ENCODE peak calls at places on chromosomes 3 and 15, in six cellular contexts. One of them, this sample, is unnamed.

GRCh38 chr3:37163262-37164020 is 10.9 kb downstream of the LRRFIP2 start:
- DNase-seq in GM23338: peak; percentile 47
- DNase-seq in testis: no peak
- DNase-seq in CD8-positive, alpha-beta T cell: no peak
- DNase-seq in psoas muscle: no peak
- DNase-seq in PC-3: no peak
- DNase-seq in this sample: no peak

GRCh38 chr3:198048445-198048844 is 88.4 kb downstream of the LMLN start:
- DNase-seq in GM23338: no peak
- DNase-seq in testis: no peak
- DNase-seq in CD8-positive, alpha-beta T cell: no peak
- DNase-seq in psoas muscle: no peak
- DNase-seq in PC-3: no peak
- DNase-seq in this sample: no peak

GRCh38 chr3:159629329-159630084 is 359.1 kb upstream of the IL12A start:
- DNase-seq in GM23338: no peak
- DNase-seq in testis: no peak
- DNase-seq in CD8-positive, alpha-beta T cell: no peak
- DNase-seq in psoas muscle: no peak
- DNase-seq in PC-3: peak; percentile 54
- DNase-seq in this sample: no peak

GRCh38 chr3:12931273-12931905 is 90.0 kb upstream of the RPL32 start:
- DNase-seq in GM23338: peak; percentile 14
- DNase-seq in testis: no peak
- DNase-seq in CD8-positive, alpha-beta T cell: no peak
- DNase-seq in psoas muscle: peak; percentile 41
- DNase-seq in PC-3: no peak
- DNase-seq in this sample: no peak

GRCh38 chr3:128076783-128077624 is 24.8 kb downstream of the SEC61A1 start:
- DNase-seq in GM23338: peak; percentile 28
- DNase-seq in testis: no peak
- DNase-seq in CD8-positive, alpha-beta T cell: no peak
- DNase-seq in psoas muscle: peak; percentile 44
- DNase-seq in PC-3: no peak
- DNase-seq in this sample: no peak

GRCh38 chr3:31704651-31705179 is 172.0 kb downstream of the STT3B start:
- DNase-seq in GM23338: no peak
- DNase-seq in testis: peak; percentile 41
- DNase-seq in CD8-positive, alpha-beta T cell: no peak
- DNase-seq in psoas muscle: peak; percentile 50
- DNase-seq in PC-3: peak; percentile 85
- DNase-seq in this sample: no peak

GRCh38 chr15:50880651-50881114 is 27.8 kb upstream of the AP4E1 start:
- DNase-seq in GM23338: no peak
- DNase-seq in testis: no peak
- DNase-seq in CD8-positive, alpha-beta T cell: no peak
- DNase-seq in psoas muscle: no peak
- DNase-seq in PC-3: peak; percentile 15
- DNase-seq in this sample: no peak

GRCh38 chr3:186283651-186284445 is 78.2 kb downstream of the DGKG start:
- DNase-seq in GM23338: no peak
- DNase-seq in testis: no peak
- DNase-seq in CD8-positive, alpha-beta T cell: no peak
- DNase-seq in psoas muscle: no peak
- DNase-seq in PC-3: peak; percentile 80
- DNase-seq in this sample: no peak

GRCh38 chr3:113086506-113087461 is 96.0 kb downstream of the GTPBP8 start:
- DNase-seq in GM23338: peak; percentile 48
- DNase-seq in testis: no peak
- DNase-seq in CD8-positive, alpha-beta T cell: no peak
- DNase-seq in psoas muscle: no peak
- DNase-seq in PC-3: peak; percentile 41
- DNase-seq in this sample: no peak

GRCh38 chr15:70569139-70569717 is 194.1 kb downstream of the UACA start:
- DNase-seq in GM23338: peak; percentile 53
- DNase-seq in testis: no peak
- DNase-seq in CD8-positive, alpha-beta T cell: no peak
- DNase-seq in psoas muscle: no peak
- DNase-seq in PC-3: peak; percentile 54
- DNase-seq in this sample: peak; percentile 38

GRCh38 chr3:193148678-193149473 is 92.1 kb upstream of the PLAAT1 start:
- DNase-seq in GM23338: no peak
- DNase-seq in testis: no peak
- DNase-seq in CD8-positive, alpha-beta T cell: no peak
- DNase-seq in psoas muscle: no peak
- DNase-seq in PC-3: no peak
- DNase-seq in this sample: no peak

GRCh38 chr3:144003051-144003450 is 31.4 kb downstream of the DIPK2A start:
- DNase-seq in GM23338: no peak
- DNase-seq in testis: no peak
- DNase-seq in CD8-positive, alpha-beta T cell: no peak
- DNase-seq in psoas muscle: no peak
- DNase-seq in PC-3: no peak
- DNase-seq in this sample: no peak

GRCh38 chr3:95217661-95218060 is 1154.8 kb downstream of the NSUN3 start:
- DNase-seq in GM23338: no peak
- DNase-seq in testis: no peak
- DNase-seq in CD8-positive, alpha-beta T cell: no peak
- DNase-seq in psoas muscle: no peak
- DNase-seq in PC-3: no peak
- DNase-seq in this sample: no peak

GRCh38 chr3:117660941-117661635 is 951.5 kb downstream of the TUSC7 start:
- DNase-seq in GM23338: peak; percentile 11
- DNase-seq in testis: no peak
- DNase-seq in CD8-positive, alpha-beta T cell: no peak
- DNase-seq in psoas muscle: no peak
- DNase-seq in PC-3: no peak
- DNase-seq in this sample: no peak

GRCh38 chr3:149605902-149606301 is 51.9 kb downstream of the WWTR1 start:
- DNase-seq in GM23338: no peak
- DNase-seq in testis: no peak
- DNase-seq in CD8-positive, alpha-beta T cell: no peak
- DNase-seq in psoas muscle: no peak
- DNase-seq in PC-3: peak; percentile 33
- DNase-seq in this sample: no peak

GRCh38 chr3:146382386-146382785 is 87.0 kb downstream of the PLSCR2 start:
- DNase-seq in GM23338: peak; percentile 53
- DNase-seq in testis: no peak
- DNase-seq in CD8-positive, alpha-beta T cell: no peak
- DNase-seq in psoas muscle: no peak
- DNase-seq in PC-3: peak; percentile 61
- DNase-seq in this sample: no peak

GRCh38 chr15:80590772-80591355 is 104.2 kb upstream of the ABHD17C start:
- DNase-seq in GM23338: no peak
- DNase-seq in testis: no peak
- DNase-seq in CD8-positive, alpha-beta T cell: no peak
- DNase-seq in psoas muscle: no peak
- DNase-seq in PC-3: no peak
- DNase-seq in this sample: no peak

GRCh38 chr3:16012086-16012485 is 162.4 kb upstream of the GALNT15 start:
- DNase-seq in GM23338: no peak
- DNase-seq in testis: no peak
- DNase-seq in CD8-positive, alpha-beta T cell: no peak
- DNase-seq in psoas muscle: no peak
- DNase-seq in PC-3: peak; percentile 35
- DNase-seq in this sample: no peak

GRCh38 chr15:69253156-69253555 is 45.6 kb upstream of the PAQR5 start:
- DNase-seq in GM23338: no peak
- DNase-seq in testis: no peak
- DNase-seq in CD8-positive, alpha-beta T cell: no peak
- DNase-seq in psoas muscle: no peak
- DNase-seq in PC-3: peak; percentile 91
- DNase-seq in this sample: no peak

GRCh38 chr3:129992781-129993180 is 18.3 kb downstream of the TRH start:
- DNase-seq in GM23338: peak; percentile 64
- DNase-seq in testis: no peak
- DNase-seq in CD8-positive, alpha-beta T cell: no peak
- DNase-seq in psoas muscle: no peak
- DNase-seq in PC-3: peak; percentile 19
- DNase-seq in this sample: no peak

GRCh38 chr15:78365931-78366330 is 25.8 kb downstream of the CRABP1 start:
- DNase-seq in GM23338: no peak
- DNase-seq in testis: no peak
- DNase-seq in CD8-positive, alpha-beta T cell: no peak
- DNase-seq in psoas muscle: no peak
- DNase-seq in PC-3: peak; percentile 9
- DNase-seq in this sample: no peak

GRCh38 chr15:58374147-58374546 is 57.6 kb upstream of the LIPC start:
- DNase-seq in GM23338: no peak
- DNase-seq in testis: no peak
- DNase-seq in CD8-positive, alpha-beta T cell: no peak
- DNase-seq in psoas muscle: no peak
- DNase-seq in PC-3: no peak
- DNase-seq in this sample: no peak

GRCh38 chr3:110814170-110815007 is 257.2 kb upstream of the NECTIN3 start:
- DNase-seq in GM23338: no peak
- DNase-seq in testis: no peak
- DNase-seq in CD8-positive, alpha-beta T cell: no peak
- DNase-seq in psoas muscle: no peak
- DNase-seq in PC-3: peak; percentile 92
- DNase-seq in this sample: no peak

GRCh38 chr3:110526732-110527727 is 544.6 kb upstream of the NECTIN3 start:
- DNase-seq in GM23338: peak; percentile 61
- DNase-seq in testis: no peak
- DNase-seq in CD8-positive, alpha-beta T cell: no peak
- DNase-seq in psoas muscle: no peak
- DNase-seq in PC-3: peak; percentile 92
- DNase-seq in this sample: no peak

GRCh38 chr3:49700453-49701128 is 11.2 kb downstream of the RNF123 start:
- DNase-seq in GM23338: peak; percentile 71
- DNase-seq in testis: no peak
- DNase-seq in CD8-positive, alpha-beta T cell: no peak
- DNase-seq in psoas muscle: no peak
- DNase-seq in PC-3: no peak
- DNase-seq in this sample: no peak
- TF ChIP-seq CTCF in GM23338: peak; percentile 59
- TF ChIP-seq CTCF in testis: no peak
- TF ChIP-seq CTCF in CD8-positive, alpha-beta T cell: no peak
- TF ChIP-seq CTCF in psoas muscle: no peak
- TF ChIP-seq CTCF in PC-3: peak; percentile 46
- TF ChIP-seq CTCF in this sample: no peak

GRCh38 chr3:124386006-124386405 is 344.2 kb upstream of the UMPS start:
- DNase-seq in GM23338: no peak
- DNase-seq in testis: no peak
- DNase-seq in CD8-positive, alpha-beta T cell: no peak
- DNase-seq in psoas muscle: no peak
- DNase-seq in PC-3: no peak
- DNase-seq in this sample: no peak
- H3K36me3 ChIP-seq in GM23338: no peaks in the 10 kb centered on the region
- H3K36me3 ChIP-seq in testis: no peaks in the 10 kb centered on the region
- H3K36me3 ChIP-seq in CD8-positive, alpha-beta T cell: no peaks in the 10 kb centered on the region
- H3K36me3 ChIP-seq in psoas muscle: peaks cover 3% of the 10 kb centered on the region
- H3K36me3 ChIP-seq in PC-3: no peaks in the 10 kb centered on the region
- H3K36me3 ChIP-seq in this sample: no peaks in the 10 kb centered on the region

DNA sequence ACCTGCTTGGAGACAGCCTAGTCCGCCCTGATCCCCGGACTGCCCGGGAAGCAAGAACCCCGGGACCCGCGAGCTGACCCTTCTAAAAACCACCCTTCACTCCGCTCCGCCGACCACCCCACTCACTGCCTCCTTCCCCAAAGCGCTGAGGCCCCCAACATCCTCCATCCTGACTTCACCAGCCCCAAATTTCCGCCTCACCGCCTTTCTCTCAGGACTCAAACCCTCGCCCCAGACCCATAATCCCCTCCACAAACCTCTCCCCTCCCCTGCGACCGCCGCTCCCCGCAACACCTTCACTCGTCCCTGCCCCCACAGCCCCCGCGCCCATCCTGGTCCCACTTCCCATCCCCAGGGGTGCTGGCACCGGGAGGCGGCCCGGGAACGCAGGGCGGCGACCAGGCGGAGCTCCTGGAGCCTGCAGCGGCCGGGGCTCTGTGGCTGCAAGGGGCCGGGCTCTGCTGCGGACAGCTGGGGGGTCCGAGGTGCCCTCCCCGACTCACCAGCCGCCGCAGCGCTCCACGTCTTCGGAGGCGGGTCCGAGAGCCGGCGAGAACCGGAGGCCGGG is 321 bp downstream of the ANO10 start:
- DNase-seq in GM23338: no peak
- DNase-seq in testis: peak; percentile 57
- DNase-seq in CD8-positive, alpha-beta T cell: no peak
- DNase-seq in psoas muscle: peak; percentile 30
- DNase-seq in PC-3: no peak
- DNase-seq in this sample: peak; percentile 64
- H3K27ac ChIP-seq in GM23338: peak overlapping the region; percentile 89
- H3K27ac ChIP-seq in testis: peak overlapping the region; percentile 85
- H3K27ac ChIP-seq in CD8-positive, alpha-beta T cell: peak overlapping the region; percentile 46
- H3K27ac ChIP-seq in psoas muscle: peak overlapping the region; percentile 77
- H3K27ac ChIP-seq in PC-3: no peak overlapping the region
- H3K27ac ChIP-seq in this sample: no peak overlapping the region

GRCh38 chr15:62775932-62776331 is 266.6 kb upstream of the TPM1 start:
- DNase-seq in GM23338: no peak
- DNase-seq in testis: no peak
- DNase-seq in CD8-positive, alpha-beta T cell: no peak
- DNase-seq in psoas muscle: no peak
- DNase-seq in PC-3: no peak
- DNase-seq in this sample: no peak

GRCh38 chr15:62770111-62770660 is 272.4 kb upstream of the TPM1 start:
- DNase-seq in GM23338: no peak
- DNase-seq in testis: no peak
- DNase-seq in CD8-positive, alpha-beta T cell: no peak
- DNase-seq in psoas muscle: no peak
- DNase-seq in PC-3: no peak
- DNase-seq in this sample: no peak

GRCh38 chr15:62770752-62771151 is 271.8 kb upstream of the TPM1 start:
- DNase-seq in GM23338: no peak
- DNase-seq in testis: no peak
- DNase-seq in CD8-positive, alpha-beta T cell: no peak
- DNase-seq in psoas muscle: peak; percentile 65
- DNase-seq in PC-3: peak; percentile 73
- DNase-seq in this sample: no peak

GRCh38 chr15:62771234-62771633 is 271.3 kb upstream of the TPM1 start:
- DNase-seq in GM23338: no peak
- DNase-seq in testis: no peak
- DNase-seq in CD8-positive, alpha-beta T cell: no peak
- DNase-seq in psoas muscle: no peak
- DNase-seq in PC-3: no peak
- DNase-seq in this sample: no peak

DNA sequence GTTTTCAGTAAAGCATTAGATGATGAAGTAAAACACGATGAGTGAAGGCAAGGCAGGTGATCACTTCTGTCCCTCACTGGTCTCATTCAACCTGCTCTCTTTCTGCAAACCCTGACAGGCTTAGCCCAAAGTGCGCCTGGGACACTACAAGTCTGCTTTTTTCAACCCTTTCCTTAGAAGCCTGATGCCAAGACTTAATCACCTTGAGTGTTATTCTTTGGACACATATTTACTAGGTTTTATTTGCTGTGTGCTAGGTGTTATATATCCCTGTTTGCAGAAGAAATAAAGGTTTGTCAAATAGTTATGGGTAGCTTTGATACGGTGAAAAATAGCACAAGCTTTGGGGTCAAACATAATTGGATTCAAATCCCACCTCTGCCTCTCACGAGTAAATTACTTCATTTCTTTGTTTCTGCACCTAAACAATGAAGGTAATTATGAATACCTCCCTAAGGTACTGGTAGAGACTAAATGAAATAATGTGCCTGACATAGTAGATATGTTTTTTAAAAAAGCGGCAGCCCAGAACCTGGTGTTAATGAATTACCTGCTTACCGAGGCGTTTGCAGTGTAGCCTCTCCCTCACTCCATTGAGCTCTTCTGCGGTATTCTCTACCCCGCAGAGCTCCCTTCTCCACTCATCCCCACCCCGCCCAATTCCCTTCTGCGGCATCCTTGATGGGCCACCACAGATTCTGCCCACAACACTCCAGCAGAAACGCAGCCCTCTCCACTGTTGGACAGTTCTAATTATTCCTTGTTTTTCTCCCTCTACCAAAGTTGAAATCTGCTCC is 269.0 kb upstream of the TPM1 start:
- DNase-seq in GM23338: no peak
- DNase-seq in testis: no peak
- DNase-seq in CD8-positive, alpha-beta T cell: no peak
- DNase-seq in psoas muscle: no peak
- DNase-seq in PC-3: no peak
- DNase-seq in this sample: no peak
- TF ChIP-seq CTCF in GM23338: no peak
- TF ChIP-seq CTCF in testis: no peak
- TF ChIP-seq CTCF in CD8-positive, alpha-beta T cell: no peak
- TF ChIP-seq CTCF in psoas muscle: no peak
- TF ChIP-seq CTCF in PC-3: no peak
- TF ChIP-seq CTCF in this sample: no peak

This sample was measured in right lobe of liver.